ENCODE peak calls at places on chromosomes 7 and 10, in seven cellular contexts. V, Z, X, L, H, I and D are unnamed samples.

GRCh38 chr7:123024989-123025758 is 29.7 kb upstream of the TAS2R16 start:
- DNase-seq in L (no peak), I (no peak), X (no peak), Z (no peak), H (no peak), V (no peak), D (no peak)

GRCh38 chr7:15620491-15621185 is 58.8 kb upstream of the AGMO start:
- DNase-seq in L (no peak), V (no peak), H (no peak), X (no peak), I (no peak), Z (no peak), D (no peak)

GRCh38 chr10:107163086-107163880 is 1.2 kb downstream of the SORCS1 start:
- DNase-seq in Z (no peak), H (no peak), V (no peak), X (no peak), I (no peak), L (no peak), D (no peak)

GRCh38 chr7:134865001-134865845 is 85.8 kb downstream of the CALD1 start:
- DNase-seq in H (no peak), V (no peak), Z (peak; percentile 76), I (peak; percentile 17), L (no peak), X (no peak), D (no peak)

GRCh38 chr7:73560035-73560835 is 2.7 kb upstream of the BCL7B start:
- DNase-seq in H (no peak), L (no peak), X (no peak), Z (peak; percentile 91), I (peak; percentile 48), V (no peak), D (no peak)

GRCh38 chr10:3571310-3571825 is 213.6 kb downstream of the KLF6 start:
- DNase-seq in H (no peak), V (no peak), L (no peak), I (no peak), X (no peak), Z (no peak), D (no peak)

GRCh38 chr7:17229257-17229656 is 69.2 kb upstream of the AHR start:
- DNase-seq in Z (no peak), I (no peak), X (no peak), H (no peak), L (no peak), V (no peak), D (no peak)

GRCh38 chr10:42367532-42368230 is 270.7 kb downstream of the ZNF33B start:
- DNase-seq in H (peak; percentile 90), L (no peak), Z (peak; percentile 16), V (peak; percentile 83), X (no peak), I (peak; percentile 82), D (no peak)

GRCh38 chr7:46072722-46073121 is 151.7 kb upstream of the IGFBP3 start:
- DNase-seq in V (no peak), X (no peak), H (no peak), Z (no peak), I (no peak), L (no peak), D (no peak)

GRCh38 chr10:77320852-77321496 is 316.6 kb downstream of the KCNMA1 start:
- DNase-seq in H (no peak), V (no peak), Z (peak; percentile 99), L (no peak), I (no peak), X (no peak), D (no peak)

GRCh38 chr7:28329616-28330373 is 82.5 kb upstream of the CREB5 start:
- DNase-seq in X (no peak), H (no peak), V (no peak), L (no peak), Z (no peak), I (no peak), D (peak; percentile 2)

GRCh38 chr10:12633776-12634390 is 284.5 kb downstream of the CAMK1D start:
- DNase-seq in V (no peak), I (no peak), L (no peak), X (no peak), Z (no peak), H (no peak), D (no peak)

GRCh38 chr7:55546826-55547225 is 25.5 kb downstream of the VOPP1 start:
- DNase-seq in Z (peak; percentile 79), L (peak; percentile 63), V (no peak), I (no peak), X (peak; percentile 28), H (peak; percentile 91), D (peak; percentile 73)

GRCh38 chr10:58651742-58652141 is 139.1 kb downstream of the BICC1 start:
- DNase-seq in H (no peak), V (no peak), L (no peak), Z (no peak), I (no peak), X (no peak), D (no peak)

GRCh38 chr10:132096223-132096622 is 30.5 kb downstream of the JAKMIP3 start:
- DNase-seq in Z (peak; percentile 15), H (no peak), X (no peak), I (no peak), L (no peak), V (no peak), D (no peak)

GRCh38 chr7:138875794-138876193 is 77.8 kb upstream of the ATP6V0A4 start:
- DNase-seq in I (no peak), Z (peak; percentile 96), V (no peak), L (no peak), H (no peak), X (no peak), D (no peak)

GRCh38 chr7:147894271-147894670 is 696.3 kb upstream of the C7orf33 start:
- DNase-seq in V (peak; percentile 14), L (no peak), I (no peak), Z (no peak), X (no peak), H (no peak), D (no peak)

GRCh38 chr7:128682125-128682524 is 10.0 kb downstream of the GARIN1A start:
- DNase-seq in L (no peak), I (peak; percentile 40), X (no peak), V (no peak), Z (no peak), H (no peak), D (no peak)

GRCh38 chr7:8762803-8763202 is 329.4 kb downstream of the NXPH1 start:
- DNase-seq in I (no peak), H (no peak), V (no peak), L (no peak), Z (no peak), X (no peak), D (no peak)

GRCh38 chr10:131532745-131533341 is 221.3 kb upstream of the TCERG1L start:
- DNase-seq in L (no peak), I (no peak), H (no peak), X (no peak), V (no peak), Z (no peak), D (no peak)

GRCh38 chr7:148838905-148839304 is 45.2 kb downstream of the EZH2 start:
- DNase-seq in I (peak; percentile 12), Z (no peak), H (no peak), X (no peak), L (no peak), V (no peak), D (peak; percentile 83)

GRCh38 chr10:124417846-124418725 is 637 bp downstream of the OAT start:
- DNase-seq in V (peak; percentile 59), Z (peak; percentile 44), H (peak; percentile 88), L (peak; percentile 54), I (peak; percentile 63), X (no peak), D (no peak)

GRCh38 chr7:111198255-111198654 is 107.3 kb downstream of the LRRN3 start:
- DNase-seq in X (no peak), H (no peak), I (no peak), Z (peak; percentile 100), L (no peak), V (no peak), D (no peak)

GRCh38 chr7:92925876-92926696 is 89.7 kb upstream of the CDK6 start:
- DNase-seq in V (peak; percentile 65), I (no peak), H (no peak), X (no peak), Z (peak; percentile 56), L (no peak), D (no peak)

GRCh38 chr7:156638443-156639077 is 2.0 kb upstream of the RNF32 start:
- DNase-seq in L (no peak), X (no peak), Z (no peak), I (no peak), V (no peak), H (no peak), D (no peak)

GRCh38 chr7:13021566-13021965 is 334.1 kb downstream of the ARL4A start:
- DNase-seq in L (no peak), X (no peak), H (no peak), V (no peak), Z (peak; percentile 25), I (no peak), D (no peak)

GRCh38 chr10:79266543-79267312 is 80.5 kb upstream of the PPIF start:
- DNase-seq in H (peak; percentile 92), I (peak; percentile 77), V (no peak), Z (peak; percentile 93), L (peak; percentile 87), X (no peak), D (peak; percentile 78)

GRCh38 chr10:89427629-89428028 is 13.3 kb downstream of the IFIT5 start:
- DNase-seq in I (no peak), Z (peak; percentile 88), X (no peak), L (no peak), V (no peak), H (no peak), D (no peak)

GRCh38 chr10:3241128-3242057 is 68.8 kb upstream of the PITRM1 start:
- DNase-seq in H (no peak), X (no peak), V (no peak), I (no peak), L (no peak), Z (no peak), D (no peak)